ENCODE peak calls at places on chromosomes 11 and 22, in six cellular contexts. A is RWPE2, M is right lobe of liver, D is brain microvascular endothelial cell, N is fibroblast of pulmonary artery, L is mucosa of descending colon. R is an unnamed sample.

GRCh38 chr22:17264321-17265052 is 45.3 kb upstream of the ADA2 start:
- DNase-seq in M (no peak), L (no peak), A (no peak), D (no peak), N (peak; percentile 21), R (peak; percentile 74)

GRCh38 chr22:26066534-26066933 is 102.7 kb upstream of the SEZ6L start:
- DNase-seq in D (no peak), L (no peak), N (no peak), M (no peak), A (no peak), R (peak; percentile 21)

GRCh38 chr22:37121887-37122591 is 12.5 kb upstream of the TMPRSS6 start:
- DNase-seq in M (no peak), N (peak; percentile 38), A (no peak), L (peak; percentile 47), D (no peak), R (no peak)

GRCh38 chr11:20274031-20274430 is 89.5 kb upstream of the HTATIP2 start:
- DNase-seq in N (no peak), A (no peak), D (no peak), M (no peak), L (no peak), R (no peak)

GRCh38 chr22:43643362-43643761 is 168.7 kb downstream of the EFCAB6 start:
- DNase-seq in N (no peak), A (no peak), L (no peak), M (no peak), D (no peak), R (no peak)

GRCh38 chr11:78192223-78192719 is 3.6 kb downstream of the USP35 start:
- DNase-seq in M (peak; percentile 69), L (no peak), N (no peak), A (peak; percentile 20), D (no peak), R (peak; percentile 40)

GRCh38 chr22:23240639-23241389 is 60.5 kb downstream of the BCR start:
- DNase-seq in A (no peak), D (no peak), N (peak; percentile 41), M (no peak), L (peak; percentile 43), R (no peak)

GRCh38 chr22:26168934-26169311 is 339 bp upstream of the SEZ6L start:
- DNase-seq in N (no peak), M (no peak), L (no peak), D (no peak), A (no peak), R (no peak)

GRCh38 chr11:119511601-119512000 is 88.6 kb upstream of the THY1 start:
- DNase-seq in D (no peak), L (no peak), N (no peak), A (no peak), M (no peak), R (no peak)

GRCh38 chr11:14620027-14620511 is 23.5 kb upstream of the PDE3B start:
- DNase-seq in M (peak; percentile 60), D (no peak), A (no peak), L (peak; percentile 57), N (peak; percentile 13), R (no peak)

GRCh38 chr22:41146573-41146972 is 54.2 kb downstream of the EP300 start:
- DNase-seq in N (peak; percentile 3), L (no peak), A (no peak), M (no peak), D (no peak), R (no peak)

GRCh38 chr11:15159085-15159484 is 44.4 kb downstream of the INSC start:
- DNase-seq in L (peak; percentile 23), N (peak; percentile 51), M (no peak), D (peak; percentile 47), A (no peak), R (no peak)

GRCh38 chr11:125871391-125872137 is 15.9 kb upstream of the HYLS1 start:
- DNase-seq in A (no peak), L (no peak), N (peak; percentile 64), D (peak; percentile 25), M (no peak), R (peak; percentile 38)

GRCh38 chr22:22521631-22522030 is 1.6 kb upstream of the ZNF280A start:
- DNase-seq in A (no peak), L (no peak), N (no peak), D (no peak), M (no peak), R (no peak)

GRCh38 chr22:47000888-47001287 is 238.4 kb downstream of the TBC1D22A start:
- DNase-seq in A (no peak), M (no peak), N (no peak), D (no peak), L (no peak), R (no peak)

GRCh38 chr11:35387341-35387982 is 31.9 kb downstream of the SLC1A2 start:
- DNase-seq in N (peak; percentile 20), D (no peak), A (no peak), L (no peak), M (no peak), R (no peak)

GRCh38 chr22:44750481-44750880 is 1.9 kb upstream of the ARHGAP8 start:
- DNase-seq in N (no peak), D (no peak), L (no peak), M (no peak), A (no peak), R (no peak)

GRCh38 chr11:14644396-14645246 is 1.0 kb downstream of the PDE3B start:
- DNase-seq in L (peak; percentile 50), N (peak; percentile 20), A (no peak), M (peak; percentile 60), D (no peak), R (peak; percentile 72)

GRCh38 chr11:34149786-34150185 is 44.4 kb downstream of the NAT10 start:
- DNase-seq in A (no peak), N (peak; percentile 29), M (no peak), D (no peak), L (no peak), R (no peak)

GRCh38 chr22:24514241-24515024 is 19.3 kb downstream of the UPB1 start:
- DNase-seq in N (no peak), M (peak; percentile 81), A (no peak), D (no peak), L (peak; percentile 52), R (no peak)

GRCh38 chr11:73281201-73281741 is 9.1 kb downstream of the P2RY6 start:
- DNase-seq in M (no peak), A (peak; percentile 19), D (no peak), L (no peak), N (no peak), R (no peak)

GRCh38 chr11:57358543-57358961 is 20.4 kb downstream of the P2RX3 start:
- DNase-seq in M (no peak), N (peak; percentile 20), A (no peak), L (no peak), D (no peak), R (no peak)

GRCh38 chr11:35540526-35540925 is 15.1 kb upstream of the PAMR1 start:
- DNase-seq in M (no peak), A (no peak), L (no peak), D (no peak), N (peak; percentile 45), R (no peak)

GRCh38 chr11:68370211-68371111 is 58.1 kb downstream of the LRP5 start:
- DNase-seq in L (no peak), M (no peak), D (peak; percentile 31), A (no peak), N (no peak), R (no peak)

DNA sequence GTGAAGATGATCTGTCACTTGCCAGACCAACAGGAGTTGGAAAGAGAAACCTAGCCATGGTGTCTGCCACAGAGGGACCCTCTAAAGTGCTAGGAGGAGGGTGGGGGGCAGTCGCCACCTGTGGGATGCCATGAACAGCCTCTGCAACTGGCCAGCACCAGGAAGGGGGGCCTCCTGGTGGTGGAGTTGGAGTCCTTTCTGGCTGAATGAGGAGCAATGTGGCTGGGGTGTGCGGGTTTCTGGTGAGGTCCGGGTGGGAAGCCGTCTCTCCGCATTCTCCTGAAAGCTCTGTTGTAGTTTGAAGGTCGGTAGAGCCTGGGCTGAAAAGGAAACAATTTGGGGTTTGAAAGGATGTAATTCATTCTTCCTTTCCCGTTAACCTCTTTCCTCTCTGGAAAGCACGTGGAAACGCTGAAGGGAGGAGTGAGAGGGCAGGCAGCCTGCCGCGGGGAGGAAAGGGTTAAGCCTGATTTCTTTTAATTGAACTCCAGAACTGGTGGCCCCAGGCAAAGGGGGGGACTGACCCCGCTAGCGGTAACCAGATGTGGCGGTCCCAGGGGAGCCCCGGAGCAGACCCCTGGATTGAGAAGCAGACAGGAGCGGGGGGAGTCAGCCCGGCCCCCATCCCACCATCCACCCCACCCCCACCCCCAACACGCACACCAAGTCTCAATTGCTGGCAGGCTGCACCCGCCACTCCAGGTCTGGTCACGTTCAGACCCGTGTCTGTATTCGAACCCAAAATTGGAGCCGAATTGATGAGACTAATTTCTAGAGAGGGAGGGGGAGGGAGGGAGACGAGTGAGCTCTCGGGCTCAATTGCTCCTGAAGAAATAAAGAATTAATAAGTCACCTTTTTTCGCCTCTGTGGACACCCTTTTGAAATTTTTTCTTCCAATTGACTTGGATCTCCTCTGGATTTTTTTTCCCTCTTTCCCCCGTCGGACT is 1.8 kb upstream of the FLI1 start:
- DNase-seq in M (no peak), N (no peak), A (no peak), L (no peak), D (no peak), R (peak; percentile 31)
- TF ChIP-seq CTCF in M (no peak), N (peak; percentile 48), A (no peak), L (no peak), D (peak; percentile 65), R (no peak)

DNA sequence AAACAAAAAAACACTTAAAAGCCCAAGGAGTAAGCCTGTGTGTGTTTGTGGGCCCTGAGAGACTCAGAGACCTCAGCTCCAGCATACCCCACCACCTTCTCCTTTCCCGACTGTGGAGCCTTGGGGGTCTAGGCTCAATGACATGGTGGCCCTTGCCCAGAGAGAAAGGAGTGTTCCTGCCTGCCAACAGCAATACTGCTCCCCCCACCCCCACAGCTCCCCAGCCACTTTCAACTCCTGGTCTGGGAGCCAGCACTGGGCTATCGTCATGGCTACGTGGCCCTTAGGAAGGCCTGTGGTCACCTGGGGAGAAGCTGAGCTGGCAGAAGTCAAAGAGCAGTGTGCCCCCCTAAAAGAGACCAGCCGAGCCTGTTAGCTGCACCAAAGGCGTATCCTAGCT is 2.6 kb downstream of the PPP1R14B start:
- DNase-seq in M (no peak), D (no peak), N (no peak), L (peak; percentile 24), A (no peak), R (no peak)
- TF ChIP-seq CTCF in M (no peak), D (no peak), N (no peak), L (no peak), A (no peak), R (no peak)

DNA sequence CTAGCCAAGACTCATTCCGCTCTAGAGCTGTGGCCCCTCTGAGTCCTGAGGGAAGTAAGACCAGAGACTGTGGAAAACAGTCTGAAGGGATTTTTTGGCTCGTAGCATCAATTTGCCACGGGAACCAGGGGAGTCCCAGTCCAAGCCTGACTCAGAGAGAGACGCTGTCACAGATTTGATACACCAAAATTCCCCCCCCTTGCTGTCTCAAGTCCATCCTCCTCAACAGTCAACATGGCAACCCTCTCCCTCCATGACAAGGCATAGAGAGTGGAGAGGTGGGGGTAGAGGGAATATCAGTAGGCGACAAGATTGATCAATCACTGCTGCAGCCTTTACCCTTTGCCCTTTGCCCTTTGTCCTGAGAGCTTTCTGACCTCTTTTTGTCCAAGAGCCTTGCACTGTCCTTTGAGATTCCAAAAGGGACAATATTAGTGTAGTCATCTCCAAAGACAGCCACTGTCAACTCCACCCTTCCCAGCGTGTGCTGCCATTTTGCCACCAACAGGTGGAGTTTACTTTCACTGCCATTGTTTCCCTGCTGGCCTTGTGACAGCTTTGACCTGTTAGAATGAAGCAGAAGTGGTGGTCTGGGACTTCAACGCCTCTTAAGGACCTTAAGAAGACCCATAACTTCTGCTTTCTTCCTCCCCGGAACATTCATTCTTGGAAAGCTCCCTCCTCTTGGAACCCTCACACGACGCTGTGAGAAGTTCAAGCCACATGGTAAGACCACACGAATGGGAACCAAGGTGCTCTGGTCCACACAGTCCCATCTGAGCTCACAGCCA is 7.3 kb downstream of the SLC15A3 start:
- DNase-seq in N (no peak), M (no peak), D (no peak), A (no peak), L (no peak), R (no peak)
- TF ChIP-seq CTCF in N (peak; percentile 27), M (no peak), D (peak; percentile 62), A (no peak), L (no peak), R (peak; percentile 34)

GRCh38 chr22:35367331-35367886 is 13.5 kb upstream of the HMOX1 start:
- DNase-seq in L (peak; percentile 53), A (no peak), M (no peak), D (no peak), N (no peak), R (no peak)
- TF ChIP-seq CTCF in L (no peak), A (no peak), M (no peak), D (no peak), N (no peak), R (no peak)

R was measured in glutamatergic neuron.